ENCODE peak calls at places on chromosomes 6 and 20, in five cellular contexts. I is uterus, Y is ovary, V is heart left ventricle, S is fibroblast of lung. F is an unnamed sample.

GRCh38 chr6:72704979-72705378 is 83.1 kb downstream of the KCNQ5 start:
- DNase-seq in I (no peak), Y (no peak), V (no peak), S (no peak), F (no peak)

GRCh38 chr20:51745804-51746203 is 22.4 kb downstream of the ATP9A start:
- DNase-seq in I (no peak), Y (no peak), V (no peak), S (no peak), F (no peak)

GRCh38 chr6:30037182-30037788 is 23.8 kb upstream of the POLR1H start:
- DNase-seq in I (no peak), Y (no peak), V (no peak), S (peak; percentile 5), F (no peak)

GRCh38 chr20:55632592-55632991 is 372.7 kb downstream of the CBLN4 start:
- DNase-seq in I (no peak), Y (no peak), V (no peak), S (no peak), F (no peak)

GRCh38 chr20:50400705-50401045 is 109.5 kb upstream of the PTPN1 start:
- DNase-seq in I (no peak), Y (no peak), V (no peak), S (no peak), F (no peak)

GRCh38 chr6:98827295-98828159 is 6.8 kb upstream of the POU3F2 start:
- DNase-seq in I (no peak), Y (no peak), V (no peak), S (peak; percentile 24), F (no peak)

GRCh38 chr6:166056637-166057036 is 111.0 kb downstream of the TBXT start:
- DNase-seq in I (peak; percentile 87), Y (peak; percentile 92), V (peak; percentile 70), S (peak; percentile 84), F (no peak)

GRCh38 chr6:39228992-39229767 is at the start of gene KCNK5:
- DNase-seq in I (peak; percentile 46), Y (peak; percentile 81), V (peak; percentile 29), S (peak; percentile 20), F (peak; percentile 92)

GRCh38 chr6:77425676-77426075 is 37.6 kb downstream of the HTR1B start:
- DNase-seq in I (no peak), Y (no peak), V (no peak), S (peak; percentile 2), F (no peak)

GRCh38 chr6:8193541-8193940 is 91.2 kb upstream of the EEF1E1 start:
- DNase-seq in I (no peak), Y (no peak), V (no peak), S (peak; percentile 75), F (no peak)

GRCh38 chr6:122389704-122390103 is 9.7 kb upstream of the HSF2 start:
- DNase-seq in I (no peak), Y (no peak), V (no peak), S (no peak), F (no peak)

GRCh38 chr6:170208171-170208601 is 82.7 kb downstream of the DLL1 start:
- DNase-seq in I (peak; percentile 7), Y (no peak), V (no peak), S (no peak), F (peak; percentile 36)

GRCh38 chr6:108650781-108651180 is 90.1 kb downstream of the FOXO3 start:
- DNase-seq in I (no peak), Y (no peak), V (no peak), S (peak; percentile 80), F (no peak)

GRCh38 chr20:45833883-45834796 is 541 bp downstream of the SNX21 start:
- DNase-seq in I (peak; percentile 87), Y (peak; percentile 84), V (peak; percentile 81), S (peak; percentile 67), F (peak; percentile 54)

GRCh38 chr6:32852844-32853540 is 512 bp downstream of the TAP1 start:
- DNase-seq in I (peak; percentile 50), Y (peak; percentile 39), V (peak; percentile 43), S (peak; percentile 36), F (peak; percentile 46)

GRCh38 chr6:125924697-125925358 is 31.7 kb upstream of the HINT3 start:
- DNase-seq in I (no peak), Y (no peak), V (no peak), S (no peak), F (no peak)

GRCh38 chr20:25204550-25205276 is 9.2 kb downstream of the ENTPD6 start:
- DNase-seq in I (no peak), Y (peak; percentile 5), V (no peak), S (no peak), F (no peak)

GRCh38 chr20:63815869-63816268 is 15.2 kb downstream of the ZBTB46 start:
- DNase-seq in I (no peak), Y (no peak), V (no peak), S (no peak), F (no peak)

GRCh38 chr6:107630341-107630995 is 140.6 kb downstream of the SOBP start:
- DNase-seq in I (no peak), Y (no peak), V (no peak), S (no peak), F (no peak)

DNA sequence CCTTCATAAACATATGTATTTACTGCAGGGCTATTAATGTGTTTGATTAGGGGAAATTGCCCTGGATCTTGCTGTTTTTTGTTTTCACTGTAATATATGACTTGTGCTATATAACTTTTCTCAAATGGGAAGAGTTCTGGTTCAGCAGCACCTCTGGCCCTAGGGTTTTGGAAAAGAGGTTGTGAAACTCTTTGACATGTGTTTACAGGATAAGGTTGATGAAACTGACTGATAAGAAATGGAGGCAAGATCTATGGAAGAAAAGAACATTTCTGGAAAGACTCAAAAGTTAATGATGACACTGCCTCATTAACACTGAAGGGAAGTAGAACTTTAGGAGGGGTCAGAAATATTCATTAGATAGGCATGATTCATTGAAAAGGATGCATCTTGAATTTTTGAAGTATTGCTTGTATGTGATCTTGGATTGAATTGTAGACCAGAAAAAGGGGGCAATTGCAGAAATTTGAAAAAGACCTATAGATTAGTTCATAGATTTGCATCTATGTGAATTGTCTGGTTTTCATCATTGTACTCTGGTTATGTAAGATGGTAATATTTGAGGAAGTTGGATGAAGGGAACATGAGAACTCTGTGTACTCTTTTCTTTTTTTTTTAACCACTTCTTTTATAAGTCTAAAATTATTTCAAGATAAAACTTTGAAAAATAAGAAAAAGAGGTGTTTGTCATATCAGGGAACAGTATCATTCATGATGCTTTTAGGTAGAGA is 54.0 kb downstream of the UTRN start:
- DNase-seq in I (no peak), Y (no peak), V (no peak), S (no peak), F (no peak)
- H3K27ac ChIP-seq in I (peak overlapping the region; percentile 63), Y (no peak overlapping the region), V (no peak overlapping the region), S (no peak overlapping the region), F (no peak overlapping the region)

GRCh38 chr20:42361402-42361801 is 743.2 kb upstream of the CHD6 start:
- DNase-seq in I (no peak), Y (no peak), V (no peak), S (no peak), F (no peak)

GRCh38 chr20:42364446-42364845 is 746.3 kb upstream of the CHD6 start:
- DNase-seq in I (no peak), Y (no peak), V (no peak), S (no peak), F (no peak)

GRCh38 chr20:42359617-42360016 is 741.4 kb upstream of the CHD6 start:
- DNase-seq in I (no peak), Y (no peak), V (no peak), S (no peak), F (no peak)
- H3K9me3 ChIP-seq in I (no peaks in the 10 kb centered on the region), Y (no peaks in the 10 kb centered on the region), V (no peaks in the 10 kb centered on the region), S (no peaks in the 10 kb centered on the region), F (no peaks in the 10 kb centered on the region)

GRCh38 chr20:39214778-39215177 is 252.6 kb downstream of the DHX35 start:
- DNase-seq in I (no peak), Y (no peak), V (no peak), S (no peak), F (no peak)
- TF ChIP-seq CTCF in I (no peak), Y (no peak), V (no peak), S (no peak), F (no peak)

GRCh38 chr6:49969588-49969987 is at the start of gene DEFB113:
- DNase-seq in I (no peak), Y (no peak), V (no peak), S (no peak), F (no peak)
- H3K27ac ChIP-seq in I (no peak within 1 kb of the TSS), Y (no peak within 1 kb of the TSS), V (no peak within 1 kb of the TSS), S (no peak within 1 kb of the TSS), F (no peak within 1 kb of the TSS)

GRCh38 chr20:31308535-31309162 is at the start of gene DEFB116:
- DNase-seq in I (no peak), Y (no peak), V (no peak), S (no peak), F (no peak)
- H3K9me3 ChIP-seq in I (no peaks in the 10 kb centered on the region), Y (no peaks in the 10 kb centered on the region), V (no peaks in the 10 kb centered on the region), S (no peaks in the 10 kb centered on the region), F (no peaks in the 10 kb centered on the region)

GRCh38 chr20:10652185-10652584 is 21.6 kb downstream of the JAG1 start:
- DNase-seq in I (no peak), Y (no peak), V (no peak), S (no peak), F (no peak)

GRCh38 chr20:10653593-10654288 is 20.1 kb downstream of the JAG1 start:
- DNase-seq in I (peak; percentile 71), Y (no peak), V (peak; percentile 67), S (peak; percentile 97), F (peak; percentile 39)

GRCh38 chr20:10654630-10655029 is 19.2 kb downstream of the JAG1 start:
- DNase-seq in I (no peak), Y (no peak), V (no peak), S (no peak), F (no peak)

GRCh38 chr20:10651227-10651990 is 22.4 kb downstream of the JAG1 start:
- DNase-seq in I (no peak), Y (no peak), V (peak; percentile 74), S (peak; percentile 77), F (no peak)

DNA sequence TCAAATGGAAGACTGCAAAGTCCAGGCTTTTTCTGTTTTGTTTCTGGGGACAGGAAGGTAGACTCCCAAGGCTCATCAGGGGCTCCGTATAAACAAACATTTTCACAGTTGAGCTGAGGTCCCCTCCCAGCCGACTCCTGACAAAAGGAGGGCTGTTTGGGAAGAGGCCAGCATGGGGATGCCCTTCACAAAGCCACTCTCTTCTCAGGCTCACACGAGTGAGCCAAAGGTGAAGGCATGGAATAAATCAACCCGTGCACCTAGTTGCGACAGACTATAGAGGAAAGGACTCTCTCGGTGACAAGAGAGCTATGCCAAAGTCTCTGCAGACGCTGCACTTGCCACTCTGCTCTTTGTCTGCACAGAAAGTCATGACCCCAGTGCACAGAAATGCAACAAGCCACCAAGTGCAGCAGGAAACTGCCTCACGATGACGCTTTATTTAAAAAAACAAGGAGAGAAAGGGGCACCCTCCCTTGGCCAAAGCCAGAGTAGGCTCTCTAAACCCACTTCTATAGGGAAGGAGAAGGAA is 21.1 kb downstream of the JAG1 start:
- DNase-seq in I (no peak), Y (no peak), V (no peak), S (no peak), F (no peak)
- TF ChIP-seq CTCF in I (no peak), Y (no peak), V (no peak), S (no peak), F (no peak)